ENCODE peak calls at places on chromosome 1, in six cellular contexts. M is stomach, D is psoas muscle, S is pancreas, R is aorta, H is body of pancreas. C is an unnamed sample.

GRCh38 chr1:156752843-156753486 is 1.5 kb upstream of the HDGF start:
- DNase-seq in R (no peak), M (no peak), H (no peak), D (no peak), S (no peak), C (no peak)

GRCh38 chr1:175646439-175647209 is 96.8 kb downstream of the TNR start:
- DNase-seq in H (no peak), D (no peak), R (no peak), S (no peak), M (no peak), C (no peak)

GRCh38 chr1:113138778-113139177 is 65.8 kb downstream of the LRIG2 start:
- DNase-seq in R (no peak), D (no peak), S (no peak), H (no peak), M (no peak), C (no peak)

GRCh38 chr1:25820247-25821111 is 725 bp downstream of the MTFR1L start:
- DNase-seq in R (no peak), H (peak; percentile 63), M (peak; percentile 61), S (no peak), D (peak; percentile 68), C (no peak)

GRCh38 chr1:16158025-16158424 is 2.2 kb upstream of the EPHA2 start:
- DNase-seq in S (no peak), H (no peak), D (no peak), M (no peak), R (no peak), C (no peak)

GRCh38 chr1:59393211-59394180 is 96.6 kb downstream of the FGGY start:
- DNase-seq in R (peak; percentile 89), D (peak; percentile 91), S (peak; percentile 75), M (peak; percentile 65), H (peak; percentile 87), C (peak; percentile 70)

GRCh38 chr1:90407737-90408136 is 309.4 kb downstream of the BARHL2 start:
- DNase-seq in D (no peak), R (no peak), M (no peak), H (no peak), S (no peak), C (no peak)

GRCh38 chr1:170277985-170278384 is 132.2 kb downstream of the NTMT2 start:
- DNase-seq in M (no peak), H (no peak), D (no peak), S (no peak), R (no peak), C (no peak)

GRCh38 chr1:162357681-162358266 is 18.9 kb downstream of the SPATA46 start:
- DNase-seq in H (no peak), D (no peak), M (no peak), R (no peak), S (no peak), C (no peak)

DNA sequence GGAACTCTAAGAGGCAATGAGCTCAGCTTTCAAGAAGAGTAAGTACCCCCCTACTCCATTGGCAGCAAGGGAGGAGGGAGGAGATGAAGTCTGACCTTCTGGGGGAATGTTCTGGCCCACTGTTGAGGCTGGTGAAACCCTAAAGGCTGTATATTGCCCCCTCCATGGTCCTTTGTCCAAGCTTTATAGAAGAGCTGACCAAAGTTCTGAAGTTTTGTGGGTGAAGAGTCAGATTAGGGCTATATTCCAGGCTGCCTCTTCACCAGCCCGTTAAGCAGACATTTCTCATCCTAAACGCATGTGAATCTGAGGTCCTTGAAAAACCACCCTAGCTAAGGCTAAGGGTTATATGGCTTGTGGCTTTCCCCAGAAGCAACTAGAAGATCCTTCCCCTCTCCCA is 1.4 kb downstream of the C1orf94 start:
- DNase-seq in R (no peak), S (no peak), H (no peak), D (no peak), M (no peak), C (no peak)
- H3K27me3 ChIP-seq in R (no peaks in the 10 kb centered on the region), S (no peaks in the 10 kb centered on the region), H (peaks cover 13% of the 10 kb centered on the region), D (no peaks in the 10 kb centered on the region), M (peaks cover 53% of the 10 kb centered on the region), C (peaks cover 10% of the 10 kb centered on the region)

GRCh38 chr1:109248797-109249629 is at the start of gene CELSR2:
- DNase-seq in H (peak; percentile 84), R (peak; percentile 86), D (peak; percentile 77), M (peak; percentile 75), S (peak; percentile 58), C (no peak)

GRCh38 chr1:109249654-109250401 is 489 bp downstream of the CELSR2 start:
- DNase-seq in M (no peak), R (peak; percentile 73), H (peak; percentile 27), S (peak; percentile 12), D (peak; percentile 56), C (no peak)

GRCh38 chr1:109250454-109251276 is 1.3 kb downstream of the CELSR2 start:
- DNase-seq in H (no peak), D (peak; percentile 49), R (peak; percentile 69), S (peak; percentile 14), M (no peak), C (no peak)

GRCh38 chr1:109247401-109248365 is 1.7 kb upstream of the CELSR2 start:
- DNase-seq in S (no peak), R (no peak), M (no peak), H (no peak), D (no peak), C (no peak)

DNA sequence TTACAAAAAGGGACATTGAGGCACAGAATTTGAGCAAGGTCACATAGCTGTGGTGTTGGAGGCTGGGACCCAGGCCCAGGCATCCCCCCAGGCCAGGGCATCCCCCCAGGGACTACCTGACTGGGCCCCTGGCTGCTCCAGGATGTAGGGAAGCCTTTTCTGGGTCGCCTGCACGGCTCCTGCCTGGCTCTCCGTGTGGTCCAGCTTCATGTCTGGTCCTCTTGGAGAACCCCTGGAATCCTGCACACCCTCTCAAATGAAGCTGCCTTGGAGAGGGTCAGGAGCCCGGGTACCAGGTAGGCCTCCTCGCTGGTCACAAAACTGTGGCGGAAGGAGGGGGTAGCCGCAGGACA is 919 bp upstream of the CELSR2 start:
- DNase-seq in M (no peak), R (no peak), H (no peak), D (no peak), S (peak; percentile 10), C (no peak)
- H3K27me3 ChIP-seq in M (peaks cover 5% of the 10 kb centered on the region), R (no peaks in the 10 kb centered on the region), H (no peaks in the 10 kb centered on the region), D (no peaks in the 10 kb centered on the region), S (no peaks in the 10 kb centered on the region), C (no peaks in the 10 kb centered on the region)

GRCh38 chr1:2906620-2907019 is 105.1 kb upstream of the TTC34 start:
- DNase-seq in M (no peak), D (no peak), H (no peak), R (no peak), S (no peak), C (no peak)

GRCh38 chr1:2909797-2910196 is 108.3 kb upstream of the TTC34 start:
- DNase-seq in H (no peak), S (no peak), D (no peak), M (no peak), R (no peak), C (no peak)

GRCh38 chr1:2907051-2907450 is 105.6 kb upstream of the TTC34 start:
- DNase-seq in R (no peak), M (no peak), S (no peak), H (no peak), D (no peak), C (no peak)

GRCh38 chr1:2908561-2908960 is 107.1 kb upstream of the TTC34 start:
- DNase-seq in S (no peak), M (no peak), H (no peak), R (no peak), D (no peak), C (no peak)

GRCh38 chr1:2908081-2908480 is 106.6 kb upstream of the TTC34 start:
- DNase-seq in H (no peak), D (no peak), R (no peak), S (no peak), M (no peak), C (no peak)
- H3K27me3 ChIP-seq in H (no peaks in the 10 kb centered on the region), D (no peaks in the 10 kb centered on the region), R (no peaks in the 10 kb centered on the region), S (no peaks in the 10 kb centered on the region), M (peaks cover 18% of the 10 kb centered on the region), C (no peaks in the 10 kb centered on the region)

GRCh38 chr1:217563179-217563578 is 67.7 kb downstream of the GPATCH2 start:
- DNase-seq in M (no peak), S (no peak), R (no peak), H (no peak), D (no peak), C (no peak)

GRCh38 chr1:217564833-217565232 is 66.1 kb downstream of the GPATCH2 start:
- DNase-seq in D (no peak), R (no peak), H (no peak), S (no peak), M (no peak), C (no peak)

GRCh38 chr1:217568200-217568599 is 62.7 kb downstream of the GPATCH2 start:
- DNase-seq in H (no peak), M (no peak), D (no peak), R (no peak), S (no peak), C (no peak)

GRCh38 chr1:217561446-217561845 is 69.4 kb downstream of the GPATCH2 start:
- DNase-seq in S (no peak), H (no peak), R (no peak), M (no peak), D (no peak), C (no peak)

GRCh38 chr1:217562229-217562878 is 68.5 kb downstream of the GPATCH2 start:
- DNase-seq in M (no peak), D (no peak), H (no peak), S (no peak), R (no peak), C (peak; percentile 75)
- H3K27me3 ChIP-seq in M (no peaks in the 10 kb centered on the region), D (no peaks in the 10 kb centered on the region), H (no peaks in the 10 kb centered on the region), S (no peaks in the 10 kb centered on the region), R (no peaks in the 10 kb centered on the region), C (no peaks in the 10 kb centered on the region)

GRCh38 chr1:6463120-6463412 is 2.9 kb downstream of the TNFRSF25 start:
- DNase-seq in M (no peak), D (no peak), H (no peak), R (no peak), S (no peak), C (no peak)

GRCh38 chr1:6461538-6462411 is 4.2 kb downstream of the TNFRSF25 start:
- DNase-seq in S (no peak), M (no peak), D (no peak), R (no peak), H (no peak), C (no peak)

GRCh38 chr1:6461237-6461530 is 4.8 kb downstream of the TNFRSF25 start:
- DNase-seq in H (no peak), S (no peak), D (no peak), M (no peak), R (no peak), C (no peak)

GRCh38 chr1:6464514-6464836 is 1.5 kb downstream of the TNFRSF25 start:
- DNase-seq in M (peak; percentile 90), S (peak; percentile 50), H (peak; percentile 90), D (no peak), R (no peak), C (no peak)

DNA sequence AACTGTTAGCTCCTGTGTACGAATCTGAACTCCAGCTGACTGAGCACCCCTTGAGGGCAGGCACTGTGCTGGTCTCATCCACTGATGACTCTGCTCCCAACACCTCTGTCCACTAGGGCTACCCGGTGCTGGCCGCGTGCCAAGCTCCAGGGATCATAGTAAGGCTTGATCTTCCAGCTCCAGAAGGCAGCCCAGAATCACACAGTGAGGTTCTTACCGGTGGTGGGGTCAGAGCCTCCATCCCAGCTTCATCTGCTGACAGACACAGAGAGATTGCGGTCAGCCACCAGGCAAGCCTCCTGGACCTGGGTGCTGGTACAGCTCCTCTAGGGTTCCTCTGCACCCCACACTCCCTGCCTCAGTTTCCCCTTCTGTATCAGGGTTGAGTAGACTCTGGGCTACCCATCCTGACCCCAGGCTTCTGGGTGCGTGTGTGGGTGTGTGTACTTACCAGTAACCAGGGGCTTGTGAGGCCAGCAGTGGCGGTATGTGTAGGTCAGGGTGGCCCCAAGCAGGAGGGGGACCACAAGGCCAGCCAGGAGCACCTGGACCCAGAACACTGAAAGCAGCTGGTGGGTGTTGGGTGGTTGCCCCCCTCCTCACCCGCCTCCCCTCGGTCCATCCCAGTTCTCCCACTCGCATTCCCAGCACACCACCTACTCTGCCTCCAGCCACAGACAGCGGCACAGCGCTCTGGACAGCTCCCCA is 3.4 kb downstream of the TNFRSF25 start:
- DNase-seq in H (no peak), R (no peak), D (no peak), S (no peak), M (no peak), C (no peak)
- H3K27me3 ChIP-seq in H (no peaks in the 10 kb centered on the region), R (no peaks in the 10 kb centered on the region), D (no peaks in the 10 kb centered on the region), S (no peaks in the 10 kb centered on the region), M (peaks cover 18% of the 10 kb centered on the region), C (peaks cover 2% of the 10 kb centered on the region)